ENCODE peak calls at places on chromosomes 16 and 17, in seven cellular contexts. U is mesenchymal stem cell; L is body of pancreas; A is pancreas; Y is effector memory CD4-positive, alpha-beta T cell; X is Peyer's patch; C is upper lobe of right lung. K is an unnamed sample.

GRCh38 chr17:59141860-59142259 is 13.1 kb downstream of the SKA2 start:
- DNase-seq in U (no peak), L (no peak), A (no peak), Y (no peak), X (no peak), C (no peak), K (no peak)

GRCh38 chr16:80803341-80804060 is 897 bp downstream of the CDYL2 start:
- DNase-seq in U (peak; percentile 6), L (peak; percentile 50), A (peak; percentile 52), Y (peak; percentile 13), X (peak; percentile 26), C (peak; percentile 78), K (no peak)

GRCh38 chr16:2769675-2770056 is 7.4 kb downstream of the ELOB start:
- DNase-seq in U (no peak), L (no peak), A (no peak), Y (no peak), X (no peak), C (peak; percentile 80), K (no peak)

GRCh38 chr16:2183671-2184070 is 12.7 kb downstream of the CASKIN1 start:
- DNase-seq in U (no peak), L (no peak), A (no peak), Y (no peak), X (no peak), C (no peak), K (no peak)

GRCh38 chr17:50057521-50057991 is 1.6 kb downstream of the ITGA3 start:
- DNase-seq in U (no peak), L (peak; percentile 42), A (peak; percentile 59), Y (no peak), X (no peak), C (no peak), K (no peak)

GRCh38 chr17:79842136-79842655 is 3.0 kb upstream of the CBX4 start:
- DNase-seq in U (no peak), L (peak; percentile 10), A (peak; percentile 37), Y (no peak), X (no peak), C (no peak), K (no peak)

GRCh38 chr16:23514381-23515152 is 4.3 kb upstream of the GGA2 start:
- DNase-seq in U (no peak), L (no peak), A (no peak), Y (no peak), X (no peak), C (no peak), K (no peak)

GRCh38 chr17:50093807-50094206 is 1.3 kb upstream of the PDK2 start:
- DNase-seq in U (no peak), L (no peak), A (no peak), Y (no peak), X (no peak), C (no peak), K (no peak)

GRCh38 chr17:16925461-16926060 is 46.4 kb downstream of the TNFRSF13B start:
- DNase-seq in U (no peak), L (no peak), A (peak; percentile 25), Y (no peak), X (no peak), C (no peak), K (no peak)

GRCh38 chr17:32350662-32351418 is 883 bp downstream of the ZNF207 start:
- DNase-seq in U (peak; percentile 85), L (peak; percentile 45), A (no peak), Y (peak; percentile 52), X (no peak), C (no peak), K (no peak)

GRCh38 chr17:32357615-32358014 is 7.7 kb downstream of the ZNF207 start:
- DNase-seq in U (no peak), L (no peak), A (no peak), Y (no peak), X (no peak), C (no peak), K (no peak)

GRCh38 chr17:32356750-32357149 is 6.8 kb downstream of the ZNF207 start:
- DNase-seq in U (no peak), L (no peak), A (no peak), Y (no peak), X (no peak), C (no peak), K (no peak)

GRCh38 chr17:32356378-32356743 is 6.4 kb downstream of the ZNF207 start:
- DNase-seq in U (no peak), L (no peak), A (no peak), Y (no peak), X (no peak), C (no peak), K (no peak)

GRCh38 chr17:32355649-32356377 is 5.9 kb downstream of the ZNF207 start:
- DNase-seq in U (no peak), L (no peak), A (no peak), Y (no peak), X (no peak), C (no peak), K (no peak)
- H3K27ac ChIP-seq in U (no peak overlapping the region), L (no peak overlapping the region), A (no peak overlapping the region), Y (no peak overlapping the region), X (no peak overlapping the region), C (no peak overlapping the region), K (peak overlapping the region; percentile 33)

GRCh38 chr17:81385320-81386111 is 9.7 kb upstream of the BAHCC1 start:
- DNase-seq in U (no peak), L (no peak), A (peak; percentile 45), Y (no peak), X (no peak), C (no peak), K (no peak)
- H3K27ac ChIP-seq in U (no peak overlapping the region), L (peak overlapping the region; percentile 92), A (no peak overlapping the region), Y (no peak overlapping the region), X (peak overlapping the region; percentile 92), C (no peak overlapping the region), K (no peak overlapping the region)

GRCh38 chr16:28538733-28539596 is at the start of gene NUPR1:
- DNase-seq in U (peak; percentile 73), L (peak; percentile 98), A (peak; percentile 94), Y (no peak), X (peak; percentile 47), C (peak; percentile 93), K (peak; percentile 77)
- H3K27ac ChIP-seq in U (no peak within 1 kb of the TSS), L (peak within 1 kb of the TSS; percentile 93), A (peak within 1 kb of the TSS; percentile 94), Y (no peak within 1 kb of the TSS), X (peak within 1 kb of the TSS; percentile 84), C (peak within 1 kb of the TSS; percentile 94), K (peak within 1 kb of the TSS; percentile 84)

GRCh38 chr16:61595605-61596004 is 440.6 kb downstream of the CDH8 start:
- DNase-seq in U (no peak), L (no peak), A (no peak), Y (no peak), X (no peak), C (no peak), K (no peak)

GRCh38 chr16:61596648-61597047 is 439.6 kb downstream of the CDH8 start:
- DNase-seq in U (no peak), L (no peak), A (no peak), Y (no peak), X (no peak), C (no peak), K (no peak)
- H3K27ac ChIP-seq in U (no peak overlapping the region), L (no peak overlapping the region), A (no peak overlapping the region), Y (no peak overlapping the region), X (no peak overlapping the region), C (no peak overlapping the region), K (no peak overlapping the region)

K was measured in epithelial cell of prostate.